ENCODE peak calls at places on chromosome 5, in four cellular contexts. H, U, R and J are unnamed samples.

GRCh38 chr5:6540111-6540830 is 91.6 kb downstream of the UBE2QL1 start:
- DNase-seq in H (no peak), U (no peak), R (no peak), J (no peak)

GRCh38 chr5:102583663-102584062 is 84.9 kb upstream of the SLCO6A1 start:
- DNase-seq in H (no peak), U (peak; percentile 40), R (no peak), J (no peak)

GRCh38 chr5:157485340-157485739 is 25.3 kb downstream of the NIPAL4 start:
- DNase-seq in H (no peak), U (no peak), R (no peak), J (no peak)

GRCh38 chr5:176362098-176362442 is 506 bp upstream of the KIAA1191 start:
- DNase-seq in H (no peak), U (no peak), R (no peak), J (no peak)

GRCh38 chr5:77358566-77359205 is 133.4 kb downstream of the WDR41 start:
- DNase-seq in H (no peak), U (peak; percentile 72), R (no peak), J (no peak)

GRCh38 chr5:42655982-42656660 is 100.5 kb upstream of the CCDC152 start:
- DNase-seq in H (no peak), U (peak; percentile 28), R (no peak), J (no peak)

GRCh38 chr5:26812714-26813113 is 225.7 kb downstream of the CDH9 start:
- DNase-seq in H (no peak), U (no peak), R (no peak), J (no peak)

GRCh38 chr5:170693701-170694100 is 89.8 kb upstream of the GABRP start:
- DNase-seq in H (no peak), U (no peak), R (no peak), J (no peak)

GRCh38 chr5:134132372-134133212 is 18.1 kb downstream of the TCF7 start:
- DNase-seq in H (peak; percentile 41), U (no peak), R (peak; percentile 9), J (peak; percentile 81)

DNA sequence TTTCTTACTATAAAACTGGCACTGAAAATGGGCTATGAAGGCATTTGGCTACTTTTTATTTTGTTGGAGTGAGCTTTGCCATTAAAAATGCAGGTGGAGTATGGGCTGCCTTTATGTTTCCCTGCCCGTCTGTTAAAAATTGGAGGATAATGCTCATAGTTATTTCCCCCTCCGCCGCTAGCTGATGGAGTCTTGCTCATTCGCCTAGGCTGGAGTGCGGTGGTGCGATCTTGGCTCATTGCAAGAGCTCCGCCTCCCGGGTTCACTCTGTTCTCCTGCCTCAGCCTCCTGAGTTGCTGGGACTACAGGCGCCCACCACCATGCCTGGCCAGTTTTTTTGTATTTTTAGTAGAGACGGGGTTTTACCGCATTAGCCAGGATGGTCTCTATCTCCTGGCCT is 8.6 kb downstream of the G3BP1 start:
- DNase-seq in H (no peak), U (no peak), R (no peak), J (no peak)
- H3K4me1 ChIP-seq in H (peaks cover 72% of the 10 kb centered on the region), U (peaks cover 11% of the 10 kb centered on the region), R (peaks cover 79% of the 10 kb centered on the region), J (peaks cover 69% of the 10 kb centered on the region)

GRCh38 chr5:60488466-60489130 is 211.4 kb downstream of the DEPDC1B start:
- DNase-seq in H (no peak), U (peak; percentile 7), R (no peak), J (no peak)
- H3K4me1 ChIP-seq in H (no peaks in the 10 kb centered on the region), U (no peaks in the 10 kb centered on the region), R (no peaks in the 10 kb centered on the region), J (no peaks in the 10 kb centered on the region)

DNA sequence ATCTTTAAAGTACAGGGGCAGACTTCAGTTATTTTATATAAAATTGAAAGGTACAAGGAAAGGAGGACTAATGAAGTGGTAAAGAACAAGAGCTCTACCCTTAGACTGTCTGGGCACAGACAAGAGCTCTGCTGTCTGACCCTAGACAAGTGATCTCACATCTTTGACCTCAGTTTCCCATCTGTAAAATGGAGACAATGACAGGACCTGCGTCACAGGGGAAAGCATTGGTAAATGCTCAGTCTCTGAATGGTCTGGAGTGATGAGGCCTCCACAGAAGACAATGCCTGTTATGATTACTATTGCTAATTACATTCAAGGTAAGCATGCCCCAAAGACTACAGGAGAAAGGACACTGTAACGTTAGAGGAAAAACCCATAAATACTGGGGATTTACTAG is 37.5 kb downstream of the ANKH start:
- DNase-seq in H (no peak), U (no peak), R (no peak), J (no peak)
- H3K4me1 ChIP-seq in H (no peaks in the 10 kb centered on the region), U (peaks cover 2% of the 10 kb centered on the region), R (peaks cover 53% of the 10 kb centered on the region), J (peaks cover 8% of the 10 kb centered on the region)

GRCh38 chr5:67807116-67807888 is 408.3 kb upstream of the PIK3R1 start:
- DNase-seq in H (no peak), U (no peak), R (peak; percentile 39), J (no peak)
- H3K4me1 ChIP-seq in H (no peaks in the 10 kb centered on the region), U (no peaks in the 10 kb centered on the region), R (peaks cover 42% of the 10 kb centered on the region), J (no peaks in the 10 kb centered on the region)

GRCh38 chr5:139640432-139641115 is 7.6 kb upstream of the CXXC5 start:
- DNase-seq in H (no peak), U (no peak), R (peak; percentile 91), J (no peak)
- H3K4me1 ChIP-seq in H (peaks cover 54% of the 10 kb centered on the region), U (peaks cover 74% of the 10 kb centered on the region), R (peaks cover 80% of the 10 kb centered on the region), J (peaks cover 37% of the 10 kb centered on the region)

GRCh38 chr5:3787604-3788003 is 192.0 kb downstream of the IRX1 start:
- DNase-seq in H (no peak), U (no peak), R (no peak), J (no peak)

GRCh38 chr5:3789519-3790193 is 194.0 kb downstream of the IRX1 start:
- DNase-seq in H (no peak), U (no peak), R (no peak), J (no peak)

GRCh38 chr5:3796736-3797135 is 201.1 kb downstream of the IRX1 start:
- DNase-seq in H (no peak), U (no peak), R (no peak), J (no peak)

GRCh38 chr5:3794611-3795010 is 199.0 kb downstream of the IRX1 start:
- DNase-seq in H (no peak), U (no peak), R (no peak), J (no peak)

DNA sequence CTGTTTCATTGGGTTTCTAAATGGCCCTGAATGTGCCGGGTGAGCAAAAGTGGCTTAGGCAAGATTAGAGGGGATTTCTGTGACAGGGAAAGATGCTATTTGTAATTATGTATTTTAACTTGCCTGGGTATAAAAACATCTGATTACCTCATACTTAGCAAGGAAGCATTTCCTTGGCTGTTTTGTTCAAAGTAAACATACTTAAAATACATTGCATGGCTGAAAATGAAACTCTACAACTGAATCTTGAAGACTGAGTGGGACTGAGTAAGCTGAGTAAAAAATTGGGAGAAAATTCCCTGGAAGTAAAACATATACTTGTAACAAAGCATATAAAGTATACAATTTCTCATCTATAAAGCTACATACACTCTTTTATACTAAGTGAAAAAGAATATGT is 197.5 kb downstream of the IRX1 start:
- DNase-seq in H (no peak), U (no peak), R (no peak), J (no peak)
- H3K4me1 ChIP-seq in H (no peaks in the 10 kb centered on the region), U (no peaks in the 10 kb centered on the region), R (no peaks in the 10 kb centered on the region), J (no peaks in the 10 kb centered on the region)

GRCh38 chr5:109708813-109709212 is 19.1 kb downstream of the MAN2A1 start:
- DNase-seq in H (no peak), U (no peak), R (no peak), J (no peak)
- H3K4me1 ChIP-seq in H (no peaks in the 10 kb centered on the region), U (peaks cover 2% of the 10 kb centered on the region), R (peaks cover 37% of the 10 kb centered on the region), J (peaks cover 15% of the 10 kb centered on the region)